ENCODE peak calls at places on chromosomes 5 and 9, in nine cellular contexts. G, Z, C, M, W, S, O, J and H are unnamed samples.

GRCh38 chr9:32247173-32247572 is 137.3 kb upstream of the ACO1 start:
- DNase-seq in G (no peak), Z (peak), C (no peak), M (no peak), W (no peak), S (no peak), O (no peak), J (no peak), H (no peak)

GRCh38 chr5:180831139-180832080 is 28.8 kb upstream of the MGAT1 start:
- DNase-seq in G (peak), Z (peak), C (peak), M (peak), W (peak), S (peak), O (peak), J (peak), H (peak)

GRCh38 chr9:77433675-77434445 is 214.3 kb downstream of the GNA14 start:
- DNase-seq in G (peak), Z (peak), C (peak), M (peak), W (peak), S (peak), O (peak), J (peak), H (peak)

GRCh38 chr5:34822921-34823715 is 15.8 kb upstream of the TTC23L start:
- DNase-seq in G (no peak), Z (no peak), C (no peak), M (no peak), W (no peak), S (no peak), O (no peak), J (no peak), H (no peak)

GRCh38 chr5:133883916-133884315 is 84.5 kb downstream of the C5orf15 start:
- DNase-seq in G (no peak), Z (no peak), C (no peak), M (no peak), W (no peak), S (no peak), O (no peak), J (no peak), H (no peak)

GRCh38 chr9:127541865-127542264 is 70.2 kb upstream of the STXBP1 start:
- DNase-seq in G (peak), Z (no peak), C (no peak), M (no peak), W (peak), S (no peak), O (no peak), J (no peak), H (peak)

GRCh38 chr9:112868956-112869594 is 21.6 kb downstream of the SLC46A2 start:
- DNase-seq in G (no peak), Z (peak), C (no peak), M (no peak), W (no peak), S (no peak), O (no peak), J (no peak), H (no peak)

GRCh38 chr5:29963956-29964355 is 1229.5 kb upstream of the CDH6 start:
- DNase-seq in G (no peak), Z (no peak), C (peak), M (no peak), W (peak), S (no peak), O (no peak), J (no peak), H (no peak)

GRCh38 chr9:116370587-116370986 is 217.0 kb downstream of the PAPPA start:
- DNase-seq in G (no peak), Z (no peak), C (no peak), M (no peak), W (no peak), S (no peak), O (no peak), J (no peak), H (no peak)

GRCh38 chr5:153537225-153537624 is 46.8 kb downstream of the GRIA1 start:
- DNase-seq in G (no peak), Z (no peak), C (no peak), M (no peak), W (no peak), S (no peak), O (no peak), J (no peak), H (no peak)

GRCh38 chr5:89703799-89704198 is 705.8 kb downstream of the CETN3 start:
- DNase-seq in G (no peak), Z (peak), C (peak), M (no peak), W (no peak), S (peak), O (no peak), J (no peak), H (no peak)

GRCh38 chr5:68071243-68071642 is 144.3 kb upstream of the PIK3R1 start:
- DNase-seq in G (peak), Z (no peak), C (no peak), M (no peak), W (no peak), S (no peak), O (no peak), J (no peak), H (no peak)

GRCh38 chr5:88680253-88681132 is 202.5 kb downstream of the MEF2C start:
- DNase-seq in G (no peak), Z (peak), C (peak), M (no peak), W (peak), S (peak), O (peak), J (peak), H (peak)

GRCh38 chr5:40277161-40277906 is 402.4 kb upstream of the PTGER4 start:
- DNase-seq in G (no peak), Z (no peak), C (no peak), M (no peak), W (no peak), S (no peak), O (no peak), J (no peak), H (no peak)

GRCh38 chr5:145056805-145057204 is 778.3 kb downstream of the PRELID2 start:
- DNase-seq in G (peak), Z (no peak), C (no peak), M (no peak), W (peak), S (no peak), O (peak), J (no peak), H (peak)

GRCh38 chr9:87107072-87107471 is 159.8 kb upstream of the GAS1 start:
- DNase-seq in G (peak), Z (no peak), C (peak), M (no peak), W (no peak), S (no peak), O (peak), J (no peak), H (no peak)

GRCh38 chr9:93900971-93901861 is 53.9 kb downstream of the BARX1 start:
- DNase-seq in G (no peak), Z (no peak), C (no peak), M (no peak), W (no peak), S (no peak), O (no peak), J (no peak), H (no peak)

GRCh38 chr5:16540421-16540820 is 74.8 kb upstream of the ZNF622 start:
- DNase-seq in G (peak), Z (no peak), C (no peak), M (no peak), W (peak), S (no peak), O (peak), J (no peak), H (peak)

GRCh38 chr5:38607930-38608545 is 51.6 kb upstream of the LIFR start:
- DNase-seq in G (peak), Z (no peak), C (no peak), M (no peak), W (peak), S (no peak), O (peak), J (no peak), H (peak)

GRCh38 chr5:154159343-154159742 is 31.2 kb upstream of the GALNT10 start:
- DNase-seq in G (peak), Z (no peak), C (no peak), M (no peak), W (peak), S (no peak), O (peak), J (no peak), H (peak)

GRCh38 chr9:130857864-130858730 is 23.0 kb downstream of the ABL1 start:
- DNase-seq in G (peak), Z (no peak), C (no peak), M (no peak), W (peak), S (no peak), O (peak), J (no peak), H (peak)

GRCh38 chr5:36854402-36855140 is 22.0 kb upstream of the NIPBL start:
- DNase-seq in G (no peak), Z (no peak), C (peak), M (no peak), W (no peak), S (no peak), O (no peak), J (no peak), H (no peak)

GRCh38 chr5:130067364-130067763 is 163.1 kb downstream of the CHSY3 start:
- DNase-seq in G (no peak), Z (no peak), C (no peak), M (no peak), W (no peak), S (no peak), O (no peak), J (no peak), H (no peak)

GRCh38 chr5:644509-644908 is 32.4 kb downstream of the CEP72 start:
- DNase-seq in G (no peak), Z (no peak), C (no peak), M (no peak), W (no peak), S (no peak), O (no peak), J (no peak), H (no peak)

GRCh38 chr5:157603333-157604190 is 28.0 kb upstream of the ADAM19 start:
- DNase-seq in G (peak), Z (no peak), C (no peak), M (no peak), W (peak), S (no peak), O (peak), J (peak), H (peak)

GRCh38 chr5:174816858-174817257 is 92.5 kb downstream of the MSX2 start:
- DNase-seq in G (no peak), Z (no peak), C (peak), M (no peak), W (no peak), S (no peak), O (no peak), J (no peak), H (no peak)

GRCh38 chr9:24602687-24603352 is 57.1 kb upstream of the IZUMO3 start:
- DNase-seq in G (peak), Z (no peak), C (no peak), M (no peak), W (no peak), S (no peak), O (no peak), J (no peak), H (peak)

GRCh38 chr5:126366199-126366560 is 57.0 kb upstream of the GRAMD2B start:
- DNase-seq in G (no peak), Z (no peak), C (no peak), M (no peak), W (no peak), S (no peak), O (no peak), J (no peak), H (no peak)

GRCh38 chr5:22649076-22649475 is 204.1 kb downstream of the CDH12 start:
- DNase-seq in G (no peak), Z (no peak), C (no peak), M (no peak), W (peak), S (no peak), O (no peak), J (no peak), H (no peak)

GRCh38 chr5:76820491-76820890 is 1.7 kb downstream of the F2RL1 start:
- DNase-seq in G (peak), Z (no peak), C (no peak), M (no peak), W (peak), S (no peak), O (no peak), J (peak), H (peak)

GRCh38 chr5:53884411-53884810 is 324.0 kb downstream of the NDUFS4 start:
- DNase-seq in G (no peak), Z (peak), C (no peak), M (no peak), W (no peak), S (no peak), O (no peak), J (no peak), H (no peak)

GRCh38 chr5:138745268-138745667 is 8.0 kb upstream of the CTNNA1 start:
- DNase-seq in G (no peak), Z (no peak), C (no peak), M (no peak), W (no peak), S (no peak), O (no peak), J (no peak), H (no peak)

GRCh38 chr9:136608331-136609159 is 54.2 kb upstream of the EGFL7 start:
- DNase-seq in G (no peak), Z (no peak), C (no peak), M (no peak), W (no peak), S (no peak), O (no peak), J (no peak), H (no peak)

GRCh38 chr5:110909950-110910349 is 161.6 kb upstream of the TSLP start:
- DNase-seq in G (peak), Z (no peak), C (no peak), M (no peak), W (peak), S (no peak), O (peak), J (no peak), H (peak)

GRCh38 chr5:160165137-160166068 is 46.2 kb upstream of the PWWP2A start:
- DNase-seq in G (peak), Z (peak), C (peak), M (peak), W (peak), S (no peak), O (peak), J (peak), H (peak)

GRCh38 chr5:37735649-37736347 is 104.0 kb downstream of the GDNF start:
- DNase-seq in G (peak), Z (peak), C (no peak), M (no peak), W (peak), S (no peak), O (peak), J (no peak), H (no peak)

GRCh38 chr9:133944746-133945135 is 47.4 kb downstream of the VAV2 start:
- DNase-seq in G (peak), Z (no peak), C (no peak), M (peak), W (peak), S (no peak), O (peak), J (no peak), H (no peak)

DNA sequence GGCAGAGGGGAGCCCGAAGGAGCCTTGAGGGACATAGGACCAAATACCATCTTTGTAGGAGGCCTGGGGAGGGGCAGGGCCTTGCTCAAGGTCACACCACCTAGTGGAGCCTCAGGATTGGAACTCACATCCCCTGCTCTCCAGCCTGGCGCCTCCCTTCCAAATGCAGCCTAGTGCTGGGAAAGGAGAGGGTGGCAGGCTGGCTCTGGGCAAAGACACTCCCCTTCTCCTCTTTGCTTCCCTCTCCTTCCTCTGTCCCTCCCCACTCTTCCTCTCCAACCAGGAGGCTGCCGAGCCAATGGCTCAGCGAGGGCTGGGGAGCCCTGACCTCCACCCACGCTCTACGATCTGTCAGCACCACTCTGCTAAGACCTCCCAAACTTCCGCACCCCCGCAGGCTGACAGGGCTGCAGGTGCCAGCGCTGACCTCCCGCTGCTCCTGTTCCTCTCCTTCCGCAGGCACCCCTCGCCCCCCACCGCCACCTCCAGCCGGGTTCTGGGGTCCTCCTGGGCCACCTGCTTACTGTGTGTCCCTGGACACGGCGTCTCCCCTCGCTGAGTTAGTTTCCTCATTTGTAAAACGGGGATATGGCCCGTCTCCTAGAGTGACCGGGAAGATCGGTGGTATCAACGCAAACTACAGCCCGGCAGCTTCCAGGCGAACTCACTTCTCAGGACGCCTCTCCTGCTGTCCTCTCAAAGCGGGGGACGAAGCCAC is 52.9 kb downstream of the C9orf50 start:
- DNase-seq in G (peak), Z (peak), C (peak), M (no peak), W (peak), S (no peak), O (peak), J (peak), H (peak)
- TF ChIP-seq CTCF in G (peak), Z (no peak), C (no peak), M (no peak), W (no peak), S (no peak), O (peak), J (peak), H (no peak)

GRCh38 chr5:85049020-85049419 is 664.3 kb upstream of the EDIL3 start:
- DNase-seq in G (peak), Z (peak), C (peak), M (no peak), W (peak), S (peak), O (peak), J (no peak), H (no peak)
- TF ChIP-seq CTCF in G (peak), Z (peak), C (peak), M (no peak), W (peak), S (no peak), O (peak), J (no peak), H (peak)

GRCh38 chr9:72364679-72365524 is at the start of gene ZFAND5:
- DNase-seq in G (peak), Z (peak), C (peak), M (peak), W (peak), S (peak), O (peak), J (peak), H (peak)

GRCh38 chr9:72362680-72363139 is 2.3 kb downstream of the ZFAND5 start:
- DNase-seq in G (peak), Z (peak), C (peak), M (peak), W (peak), S (peak), O (peak), J (peak), H (peak)

GRCh38 chr9:72363908-72364678 is 915 bp downstream of the ZFAND5 start:
- DNase-seq in G (peak), Z (peak), C (peak), M (no peak), W (peak), S (peak), O (peak), J (no peak), H (peak)

GRCh38 chr9:72363226-72363625 is 1.8 kb downstream of the ZFAND5 start:
- DNase-seq in G (no peak), Z (no peak), C (no peak), M (no peak), W (no peak), S (no peak), O (no peak), J (no peak), H (no peak)

DNA sequence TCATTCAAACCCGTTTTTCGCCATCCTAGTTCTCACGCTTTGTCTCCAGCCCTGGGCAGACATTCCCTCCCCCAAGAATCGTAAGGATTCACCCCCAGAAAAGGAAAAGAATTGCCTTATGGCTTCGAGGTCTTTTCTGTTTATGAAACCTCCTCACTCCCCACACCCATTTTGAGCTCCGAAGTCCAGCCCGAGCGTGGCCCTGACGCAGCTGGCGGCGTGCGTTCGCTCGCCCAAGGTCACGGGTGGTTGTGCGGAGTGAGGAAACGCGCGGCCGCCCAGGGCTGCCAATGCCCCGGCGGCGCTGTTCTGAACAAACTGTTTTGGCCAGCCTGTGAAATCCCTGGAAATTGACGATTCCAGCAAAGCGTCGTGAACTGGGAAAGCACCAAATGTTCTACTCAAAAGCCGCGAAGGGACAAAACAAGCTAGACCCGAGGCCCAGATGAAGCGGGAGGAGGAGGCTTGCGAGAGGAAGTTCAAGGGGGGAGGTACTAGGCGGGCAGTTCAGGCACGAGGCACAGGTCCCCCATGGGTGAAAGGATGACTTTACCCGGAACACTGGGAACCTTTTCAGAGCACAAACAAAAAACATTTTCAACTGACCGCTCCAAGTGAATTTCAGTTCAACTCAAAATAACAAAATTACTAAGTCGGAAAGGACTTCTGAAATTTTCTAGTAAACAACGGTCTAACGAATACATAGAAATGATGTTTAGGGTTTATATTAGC is 683 bp upstream of the ZFAND5 start:
- DNase-seq in G (peak), Z (peak), C (peak), M (peak), W (peak), S (peak), O (peak), J (peak), H (peak)
- TF ChIP-seq CTCF in G (no peak), Z (no peak), C (peak), M (no peak), W (peak), S (no peak), O (peak), J (no peak), H (no peak)

GRCh38 chr5:42950466-42951168 is 89.5 kb downstream of the ANXA2R start:
- DNase-seq in G (peak), Z (no peak), C (no peak), M (peak), W (peak), S (no peak), O (peak), J (peak), H (peak)

GRCh38 chr5:42950091-42950465 is 90.0 kb downstream of the ANXA2R start:
- DNase-seq in G (no peak), Z (no peak), C (no peak), M (no peak), W (no peak), S (no peak), O (no peak), J (no peak), H (no peak)

GRCh38 chr5:42951169-42951846 is 88.8 kb downstream of the ANXA2R start:
- DNase-seq in G (peak), Z (no peak), C (no peak), M (peak), W (peak), S (no peak), O (peak), J (no peak), H (no peak)

GRCh38 chr5:42948961-42949347 is 91.2 kb downstream of the ANXA2R start:
- DNase-seq in G (no peak), Z (no peak), C (no peak), M (no peak), W (no peak), S (no peak), O (no peak), J (no peak), H (no peak)

DNA sequence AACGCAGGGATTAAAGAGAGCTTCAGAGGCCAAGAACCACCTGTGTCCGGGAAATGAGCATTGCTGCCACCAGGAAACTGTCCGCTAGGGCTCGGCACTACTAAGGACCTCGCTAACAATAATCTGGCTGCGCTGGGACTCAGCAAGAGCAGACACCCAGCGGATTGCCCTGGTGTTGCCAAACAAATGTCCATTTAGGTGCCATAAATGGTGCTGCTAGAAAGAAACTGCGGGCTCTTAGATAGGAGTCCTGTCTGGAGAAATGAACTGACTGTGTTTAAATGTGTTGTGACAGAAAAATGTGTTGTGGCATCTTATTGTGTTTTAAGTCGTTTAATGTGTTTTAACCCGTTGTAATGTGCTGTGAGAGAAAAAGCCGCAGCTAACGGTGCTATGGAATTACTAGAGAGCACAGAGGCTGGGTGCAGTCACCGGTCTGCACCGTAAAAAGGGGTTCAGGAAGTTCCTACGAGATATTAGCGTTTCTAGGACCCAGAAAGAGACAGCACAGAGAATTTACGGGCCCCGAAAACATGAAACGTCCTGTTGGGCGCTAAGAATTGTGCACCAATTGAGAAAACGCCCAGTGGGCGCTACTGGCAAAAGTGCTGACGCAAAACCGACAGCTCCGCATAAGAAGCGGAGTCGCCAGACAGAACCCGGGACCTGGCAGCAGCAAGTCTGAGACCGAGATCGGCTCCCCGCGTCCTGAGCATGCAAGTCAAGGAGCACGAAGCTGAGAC is 90.6 kb downstream of the ANXA2R start:
- DNase-seq in G (peak), Z (no peak), C (no peak), M (peak), W (peak), S (no peak), O (peak), J (peak), H (peak)
- TF ChIP-seq CTCF in G (peak), Z (no peak), C (no peak), M (no peak), W (peak), S (no peak), O (peak), J (peak), H (peak)